ENCODE peak calls at places on chromosomes 6 and 20, in seven cellular contexts. Q is K562, C is tibial artery, S is OCI-LY7, G is left lung, V is left ventricle myocardium inferior, X is ascending aorta. U is an unnamed sample.

GRCh38 chr20:58889334-58890072 is 37.0 kb downstream of the GNAS start:
- DNase-seq in Q (no peak), C (peak), S (peak), G (no peak), V (no peak), X (no peak), U (no peak)

GRCh38 chr20:56776345-56776744 is 147.2 kb downstream of the TFAP2C start:
- DNase-seq in Q (no peak), C (no peak), S (no peak), G (no peak), V (no peak), X (no peak), U (no peak)

GRCh38 chr6:83071707-83072106 is 4.2 kb downstream of the DOP1A start:
- DNase-seq in Q (no peak), C (no peak), S (no peak), G (no peak), V (no peak), X (no peak), U (peak)

GRCh38 chr20:54172856-54173652 is 732 bp downstream of the CYP24A1 start:
- DNase-seq in Q (no peak), C (no peak), S (no peak), G (no peak), V (no peak), X (no peak), U (peak)

GRCh38 chr6:154923199-154923869 is 71.8 kb upstream of the TIAM2 start:
- DNase-seq in Q (no peak), C (no peak), S (no peak), G (no peak), V (no peak), X (no peak), U (no peak)

GRCh38 chr20:63482021-63482587 is 9.6 kb upstream of the KCNQ2 start:
- DNase-seq in Q (no peak), C (no peak), S (no peak), G (no peak), V (no peak), X (no peak), U (no peak)

GRCh38 chr20:51020657-51021056 is 2.2 kb downstream of the KCNG1 start:
- DNase-seq in Q (no peak), C (no peak), S (no peak), G (no peak), V (no peak), X (no peak), U (no peak)

GRCh38 chr20:10448270-10449156 is 13.4 kb downstream of the SLX4IP start:
- DNase-seq in Q (no peak), C (no peak), S (no peak), G (no peak), V (no peak), X (no peak), U (peak)

GRCh38 chr6:162871966-162872365 is 144.2 kb downstream of the PACRG start:
- DNase-seq in Q (no peak), C (no peak), S (no peak), G (no peak), V (no peak), X (no peak), U (no peak)

GRCh38 chr6:21455071-21455470 is 138.5 kb upstream of the SOX4 start:
- DNase-seq in Q (no peak), C (no peak), S (no peak), G (no peak), V (no peak), X (no peak), U (peak)

GRCh38 chr6:72286911-72287311 is 335.0 kb upstream of the KCNQ5 start:
- DNase-seq in Q (no peak), C (no peak), S (no peak), G (no peak), V (no peak), X (no peak), U (peak)

GRCh38 chr6:87553159-87553765 is 36.5 kb downstream of the RARS2 start:
- DNase-seq in Q (no peak), C (no peak), S (no peak), G (no peak), V (no peak), X (no peak), U (no peak)

GRCh38 chr20:23283096-23283850 is 67.3 kb upstream of the NXT1 start:
- DNase-seq in Q (no peak), C (no peak), S (no peak), G (no peak), V (no peak), X (no peak), U (no peak)

GRCh38 chr6:119594907-119595306 is 245.3 kb upstream of the MAN1A1 start:
- DNase-seq in Q (no peak), C (no peak), S (no peak), G (no peak), V (no peak), X (no peak), U (no peak)

GRCh38 chr6:63644668-63645326 is 9.2 kb downstream of the PHF3 start:
- DNase-seq in Q (no peak), C (no peak), S (no peak), G (no peak), V (no peak), X (no peak), U (peak)

GRCh38 chr6:82237013-82237412 is 10.5 kb downstream of the IBTK start:
- DNase-seq in Q (no peak), C (no peak), S (no peak), G (no peak), V (no peak), X (no peak), U (no peak)

GRCh38 chr6:38080349-38080748 is 260.8 kb downstream of the ZFAND3 start:
- DNase-seq in Q (no peak), C (no peak), S (no peak), G (no peak), V (no peak), X (no peak), U (peak)

GRCh38 chr20:33145521-33145920 is 22.4 kb upstream of the BPIFA2 start:
- DNase-seq in Q (no peak), C (no peak), S (no peak), G (no peak), V (no peak), X (no peak), U (no peak)

GRCh38 chr6:52603000-52603795 is 26.3 kb upstream of the TRAM2 start:
- DNase-seq in Q (no peak), C (no peak), S (peak), G (no peak), V (no peak), X (no peak), U (peak)

GRCh38 chr6:41531591-41532582 is 14.3 kb upstream of the FOXP4 start:
- DNase-seq in Q (peak), C (no peak), S (peak), G (no peak), V (no peak), X (no peak), U (peak)

GRCh38 chr6:75402296-75402695 is 91.3 kb downstream of the FILIP1 start:
- DNase-seq in Q (no peak), C (peak), S (no peak), G (peak), V (peak), X (peak), U (peak)

GRCh38 chr6:135796884-135797283 is 54.6 kb upstream of the PDE7B start:
- DNase-seq in Q (no peak), C (no peak), S (no peak), G (no peak), V (no peak), X (no peak), U (peak)

GRCh38 chr20:63624486-63624885 is 2.4 kb downstream of the GMEB2 start:
- DNase-seq in Q (no peak), C (no peak), S (no peak), G (no peak), V (no peak), X (no peak), U (peak)

GRCh38 chr20:34877002-34877264 is 521 bp downstream of the ACSS2 start:
- DNase-seq in Q (no peak), C (no peak), S (no peak), G (no peak), V (no peak), X (no peak), U (no peak)

GRCh38 chr20:22763257-22763906 is 179.0 kb upstream of the FOXA2 start:
- DNase-seq in Q (no peak), C (peak), S (no peak), G (peak), V (peak), X (no peak), U (no peak)

GRCh38 chr6:2986722-2987196 is 12.9 kb upstream of the NQO2 start:
- DNase-seq in Q (no peak), C (no peak), S (no peak), G (no peak), V (no peak), X (no peak), U (peak)

GRCh38 chr6:107123501-107123900 is 8.2 kb upstream of the BEND3 start:
- DNase-seq in Q (no peak), C (no peak), S (no peak), G (no peak), V (no peak), X (no peak), U (no peak)

GRCh38 chr6:106522557-106522956 is 106.7 kb downstream of the RTN4IP1 start:
- DNase-seq in Q (no peak), C (no peak), S (peak), G (no peak), V (no peak), X (no peak), U (no peak)

GRCh38 chr20:17969276-17969883 is 562 bp downstream of the MGME1 start:
- DNase-seq in Q (no peak), C (no peak), S (peak), G (peak), V (no peak), X (no peak), U (no peak)

GRCh38 chr6:4776493-4776966 is 326 bp downstream of the CDYL start:
- DNase-seq in Q (peak), C (no peak), S (peak), G (no peak), V (no peak), X (no peak), U (no peak)

GRCh38 chr20:63082308-63082938 is 75.7 kb upstream of the BHLHE23 start:
- DNase-seq in Q (peak), C (peak), S (peak), G (peak), V (peak), X (no peak), U (peak)

GRCh38 chr20:59165389-59165785 is 1.8 kb downstream of the ZNF831 start:
- DNase-seq in Q (no peak), C (no peak), S (peak), G (no peak), V (no peak), X (no peak), U (no peak)

GRCh38 chr20:25277941-25278521 is 30.1 kb downstream of the PYGB start:
- DNase-seq in Q (no peak), C (peak), S (no peak), G (peak), V (peak), X (no peak), U (no peak)

GRCh38 chr6:21426841-21427490 is 166.6 kb upstream of the SOX4 start:
- DNase-seq in Q (no peak), C (no peak), S (no peak), G (no peak), V (no peak), X (no peak), U (peak)

GRCh38 chr6:54860739-54861138 is 14.2 kb downstream of the FAM83B start:
- DNase-seq in Q (no peak), C (no peak), S (no peak), G (no peak), V (no peak), X (no peak), U (peak)

GRCh38 chr20:32638848-32639247 is 34.9 kb downstream of the C20orf203 start:
- DNase-seq in Q (no peak), C (no peak), S (no peak), G (no peak), V (peak), X (no peak), U (no peak)

GRCh38 chr20:61845276-61845675 is 220.4 kb downstream of the TAF4 start:
- DNase-seq in Q (no peak), C (no peak), S (no peak), G (no peak), V (no peak), X (no peak), U (no peak)

GRCh38 chr6:108541843-108542795 is 18.6 kb upstream of the FOXO3 start:
- DNase-seq in Q (peak), C (peak), S (peak), G (peak), V (peak), X (no peak), U (peak)
- TF ChIP-seq CTCF in Q (peak), C (peak), S (peak), G (peak), V (peak), X (peak), U (peak)

GRCh38 chr6:89379281-89379680 is 26.8 kb upstream of the UBE2J1 start:
- DNase-seq in Q (no peak), C (no peak), S (peak), G (no peak), V (no peak), X (no peak), U (no peak)
- H3K4me3 ChIP-seq in Q (no peak), C (no peak), S (no peak), G (no peak), V (no peak), X (no peak), U (no peak)

DNA sequence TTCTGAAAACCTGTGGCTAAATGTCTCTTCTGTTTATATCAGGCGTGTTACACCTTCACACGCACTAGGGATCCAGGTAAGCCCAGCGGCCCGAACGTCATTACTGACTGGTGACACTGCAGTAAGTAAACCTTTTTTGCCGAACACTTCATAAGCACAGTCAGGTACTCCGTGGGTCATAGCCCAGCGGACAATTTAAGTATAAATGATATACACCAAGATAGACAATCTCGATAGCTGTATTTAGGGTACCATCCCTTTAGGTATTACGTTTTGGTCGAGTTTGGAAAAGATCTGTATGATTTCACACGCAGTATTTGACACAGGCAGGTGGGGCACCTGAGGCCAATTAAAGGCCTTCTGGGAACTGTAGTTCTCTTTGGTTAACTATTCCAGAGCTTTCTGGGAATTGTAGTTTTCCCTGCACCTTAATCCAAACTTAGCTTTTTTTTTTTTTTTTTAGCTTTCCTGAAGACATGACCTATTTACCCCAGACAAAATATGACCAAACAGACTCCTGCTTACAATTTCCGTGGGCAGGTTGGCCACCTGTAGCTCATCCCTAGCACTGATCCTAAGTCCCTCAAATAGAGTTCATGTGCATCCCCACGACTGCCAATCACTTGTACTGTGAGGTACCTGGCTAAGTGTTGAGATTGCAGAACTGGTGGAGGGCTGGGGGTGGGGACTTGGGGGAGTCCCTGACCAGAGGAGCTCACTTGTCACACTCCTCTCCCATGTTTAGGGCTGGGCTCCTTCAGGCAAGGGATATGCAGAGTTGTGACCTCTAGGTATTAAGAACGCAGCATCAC is 908 bp upstream of the EHMT2 start:
- DNase-seq in Q (no peak), C (no peak), S (peak), G (no peak), V (no peak), X (no peak), U (peak)
- TF ChIP-seq CTCF in Q (no peak), C (no peak), S (peak), G (no peak), V (no peak), X (peak), U (no peak)

GRCh38 chr6:48777411-48777810 is 666.4 kb upstream of the PTCHD4 start:
- DNase-seq in Q (no peak), C (no peak), S (no peak), G (no peak), V (no peak), X (no peak), U (no peak)

GRCh38 chr6:48775157-48775556 is 664.2 kb upstream of the PTCHD4 start:
- DNase-seq in Q (no peak), C (no peak), S (no peak), G (no peak), V (no peak), X (no peak), U (no peak)

GRCh38 chr6:48774276-48774675 is 663.3 kb upstream of the PTCHD4 start:
- DNase-seq in Q (no peak), C (no peak), S (no peak), G (no peak), V (no peak), X (no peak), U (no peak)
- H3K4me3 ChIP-seq in Q (no peak), C (no peak), S (no peak), G (no peak), V (no peak), X (no peak), U (no peak)

U was measured in fibroblast of mammary gland.